ENCODE peak calls at places on chromosome 3, in nine cellular contexts. E is GM03348; H is HepG2; C is neuronal stem cell; T is PC-3; O is NCI-H226; G is activated naive CD4-positive, alpha-beta T cell treated with Interleukin-2 at 50 U/mL for 16 hours; A is NCI-H2029 treated with DMSO at 0.1 percent for 48 hours; N is activated effector memory CD4-positive, alpha-beta T cell treated with anti-CD3 and anti-CD28 coated beads, Interleukin-2, amount 50 U/mL, for 16 hours. D is an unnamed sample.

GRCh38 chr3:98188553-98188952 is 22.1 kb downstream of the OR5H15 start:
- DNase-seq in T (peak; percentile 56), C (no peak), O (no peak), H (peak; percentile 16), E (peak; percentile 3), G (no peak), A (no peak), N (no peak), D (no peak)

GRCh38 chr3:64900916-64901903 is 213.4 kb upstream of the ADAMTS9 start:
- DNase-seq in T (no peak), N (no peak), G (no peak), H (no peak), A (no peak), O (no peak), C (no peak), E (no peak), D (no peak)

GRCh38 chr3:126982125-126982521 is 792 bp upstream of the PLXNA1 start:
- DNase-seq in C (no peak), T (peak; percentile 7), G (peak; percentile 72), N (peak; percentile 89), H (no peak), A (no peak), E (no peak), O (no peak), D (no peak)

GRCh38 chr3:127068871-127069270 is 86.0 kb downstream of the PLXNA1 start:
- DNase-seq in O (no peak), G (no peak), E (no peak), C (no peak), A (no peak), H (no peak), T (no peak), N (peak; percentile 13), D (no peak)

GRCh38 chr3:177516130-177517011 is 319.1 kb upstream of the TBL1XR1 start:
- DNase-seq in A (no peak), G (no peak), T (no peak), O (peak; percentile 86), E (peak; percentile 56), N (no peak), H (peak; percentile 74), C (peak; percentile 67), D (peak; percentile 80)

GRCh38 chr3:184067573-184068055 is 14.8 kb downstream of the HTR3C start:
- DNase-seq in C (no peak), T (no peak), G (no peak), O (no peak), E (no peak), H (no peak), A (no peak), N (no peak), D (no peak)

GRCh38 chr3:197458179-197458707 is 97.5 kb downstream of the BDH1 start:
- DNase-seq in O (no peak), T (no peak), H (peak; percentile 80), E (no peak), A (no peak), N (peak; percentile 64), G (peak; percentile 54), C (no peak), D (no peak)

GRCh38 chr3:38297947-38298711 is 16.0 kb downstream of the SLC22A14 start:
- DNase-seq in A (no peak), H (no peak), N (no peak), C (no peak), O (no peak), T (peak; percentile 50), G (no peak), E (peak; percentile 27), D (no peak)

GRCh38 chr3:186909078-186909853 is 21.1 kb upstream of the ST6GAL1 start:
- DNase-seq in H (peak; percentile 37), C (no peak), T (no peak), N (peak; percentile 90), O (no peak), E (no peak), G (peak; percentile 77), A (no peak), D (no peak)

GRCh38 chr3:149554826-149555225 is 80.3 kb downstream of the TM4SF4 start:
- DNase-seq in N (no peak), T (peak; percentile 97), A (no peak), H (no peak), C (no peak), O (peak; percentile 69), E (no peak), G (no peak), D (no peak)

GRCh38 chr3:38489766-38490165 is 6.4 kb upstream of the EXOG start:
- DNase-seq in C (no peak), E (no peak), A (no peak), N (no peak), H (no peak), T (no peak), G (no peak), O (no peak), D (no peak)

GRCh38 chr3:50347187-50347813 is 1.8 kb upstream of the ZMYND10 start:
- DNase-seq in C (peak; percentile 63), O (no peak), T (peak; percentile 89), G (peak; percentile 78), E (peak; percentile 77), N (peak; percentile 92), H (peak; percentile 59), A (no peak), D (no peak)

D was measured in cardiac septum.